ENCODE peak calls at places on chromosomes 16 and 17, in four cellular contexts. G is mesendoderm, X is A549, Y is H1. K is an unnamed sample.

GRCh38 chr16:88963583-88963982 is 13.4 kb downstream of the CBFA2T3 start:
- DNase-seq in G (no peak), X (no peak), Y (no peak), K (no peak)

GRCh38 chr17:16662936-16663335 is 9.3 kb upstream of the ZNF624 start:
- DNase-seq in G (no peak), X (no peak), Y (no peak), K (no peak)

GRCh38 chr17:73901661-73902415 is 257.6 kb upstream of the SDK2 start:
- DNase-seq in G (peak; percentile 60), X (no peak), Y (peak; percentile 65), K (no peak)

GRCh38 chr16:1620391-1620790 is 8.2 kb downstream of the CRAMP1 start:
- DNase-seq in G (no peak), X (no peak), Y (no peak), K (no peak)

GRCh38 chr16:29875206-29875605 is 12.2 kb upstream of the CDIPT start:
- DNase-seq in G (no peak), X (no peak), Y (no peak), K (no peak)

GRCh38 chr16:63018581-63019223 is 982.5 kb upstream of the CDH8 start:
- DNase-seq in G (no peak), X (no peak), Y (no peak), K (no peak)

GRCh38 chr17:35889818-35890773 is 9.9 kb upstream of the CCL5 start:
- DNase-seq in G (no peak), X (no peak), Y (no peak), K (no peak)

GRCh38 chr16:13909872-13910303 is 10.1 kb upstream of the ERCC4 start:
- DNase-seq in G (no peak), X (no peak), Y (no peak), K (no peak)

GRCh38 chr17:14019186-14019956 is 49.9 kb upstream of the COX10 start:
- DNase-seq in G (no peak), X (no peak), Y (no peak), K (no peak)

GRCh38 chr17:42111901-42112551 is 488 bp downstream of the DHX58 start:
- DNase-seq in G (no peak), X (no peak), Y (no peak), K (no peak)

GRCh38 chr16:12874135-12874534 is 27.3 kb upstream of the SHISA9 start:
- DNase-seq in G (peak; percentile 71), X (peak; percentile 57), Y (no peak), K (no peak)

GRCh38 chr16:30398660-30399434 is 3.6 kb downstream of the ZNF48 start:
- DNase-seq in G (peak; percentile 23), X (no peak), Y (peak; percentile 44), K (no peak)

GRCh38 chr17:43942286-43942685 is at the start of gene PPY:
- DNase-seq in G (no peak), X (no peak), Y (no peak), K (no peak)

GRCh38 chr17:48393271-48393670 is 36.7 kb downstream of the SKAP1 start:
- DNase-seq in G (no peak), X (no peak), Y (no peak), K (no peak)

GRCh38 chr16:82344157-82344556 is 174.1 kb upstream of the MPHOSPH6 start:
- DNase-seq in G (peak; percentile 44), X (no peak), Y (no peak), K (no peak)

GRCh38 chr17:61235821-61236197 is 163.8 kb upstream of the TBX2 start:
- DNase-seq in G (no peak), X (no peak), Y (no peak), K (no peak)

GRCh38 chr16:51327001-51327400 is 175.9 kb upstream of the SALL1 start:
- DNase-seq in G (no peak), X (no peak), Y (no peak), K (no peak)

GRCh38 chr16:22670551-22670970 is 143.4 kb upstream of the HS3ST2 start:
- DNase-seq in G (peak; percentile 82), X (peak; percentile 60), Y (peak; percentile 86), K (peak; percentile 65)
- H3K4me2 ChIP-seq in G (no peak overlapping the region), X (peak overlapping the region; percentile 27), Y (peak overlapping the region; percentile 25), K (peak overlapping the region; percentile 37)

GRCh38 chr16:50267151-50267631 is 840 bp downstream of the ADCY7 start:
- DNase-seq in G (no peak), X (no peak), Y (no peak), K (no peak)

GRCh38 chr16:50269061-50269705 is 2.8 kb downstream of the ADCY7 start:
- DNase-seq in G (no peak), X (no peak), Y (no peak), K (no peak)

GRCh38 chr16:50266337-50267091 is at the start of gene ADCY7:
- DNase-seq in G (peak; percentile 83), X (no peak), Y (no peak), K (peak; percentile 26)

GRCh38 chr16:50268352-50268751 is 2.0 kb downstream of the ADCY7 start:
- DNase-seq in G (no peak), X (no peak), Y (no peak), K (no peak)

GRCh38 chr16:50267651-50268050 is 1.3 kb downstream of the ADCY7 start:
- DNase-seq in G (no peak), X (no peak), Y (no peak), K (no peak)
- H3K4me2 ChIP-seq in G (no peak overlapping the region), X (no peak overlapping the region), Y (no peak overlapping the region), K (peak overlapping the region; percentile 96)

DNA sequence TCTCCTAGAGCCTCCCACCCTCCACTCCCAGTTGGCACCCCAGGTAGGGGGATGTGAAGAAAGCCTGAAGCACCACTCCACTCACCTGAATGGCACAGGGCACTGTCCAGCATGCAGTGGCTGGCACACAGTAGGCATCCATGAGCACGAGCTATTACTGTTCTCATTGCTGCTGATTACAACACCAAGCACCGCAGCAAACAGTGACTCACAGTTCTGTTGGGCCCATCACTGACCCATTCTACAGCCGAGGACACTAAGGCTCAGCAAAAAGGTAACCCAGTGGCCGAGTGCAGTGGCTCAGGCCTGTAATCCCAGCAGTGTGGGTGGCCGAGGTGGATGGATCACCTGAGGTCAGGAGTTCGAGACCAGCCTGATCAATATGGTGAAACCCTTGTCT is 2.7 kb downstream of the ZSCAN10 start:
- DNase-seq in G (peak; percentile 7), X (no peak), Y (no peak), K (no peak)
- H3K4me2 ChIP-seq in G (no peak overlapping the region), X (peak overlapping the region; percentile 19), Y (peak overlapping the region; percentile 82), K (no peak overlapping the region)

GRCh38 chr16:11175106-11175795 is 80.8 kb downstream of the SOCS1 start:
- DNase-seq in G (no peak), X (no peak), Y (no peak), K (no peak)
- H3K4me2 ChIP-seq in G (no peak overlapping the region), X (no peak overlapping the region), Y (no peak overlapping the region), K (no peak overlapping the region)

GRCh38 chr16:84845496-84846002 is 25.8 kb downstream of the CRISPLD2 start:
- DNase-seq in G (no peak), X (no peak), Y (no peak), K (no peak)
- H3K4me2 ChIP-seq in G (no peak overlapping the region), X (no peak overlapping the region), Y (no peak overlapping the region), K (no peak overlapping the region)

DNA sequence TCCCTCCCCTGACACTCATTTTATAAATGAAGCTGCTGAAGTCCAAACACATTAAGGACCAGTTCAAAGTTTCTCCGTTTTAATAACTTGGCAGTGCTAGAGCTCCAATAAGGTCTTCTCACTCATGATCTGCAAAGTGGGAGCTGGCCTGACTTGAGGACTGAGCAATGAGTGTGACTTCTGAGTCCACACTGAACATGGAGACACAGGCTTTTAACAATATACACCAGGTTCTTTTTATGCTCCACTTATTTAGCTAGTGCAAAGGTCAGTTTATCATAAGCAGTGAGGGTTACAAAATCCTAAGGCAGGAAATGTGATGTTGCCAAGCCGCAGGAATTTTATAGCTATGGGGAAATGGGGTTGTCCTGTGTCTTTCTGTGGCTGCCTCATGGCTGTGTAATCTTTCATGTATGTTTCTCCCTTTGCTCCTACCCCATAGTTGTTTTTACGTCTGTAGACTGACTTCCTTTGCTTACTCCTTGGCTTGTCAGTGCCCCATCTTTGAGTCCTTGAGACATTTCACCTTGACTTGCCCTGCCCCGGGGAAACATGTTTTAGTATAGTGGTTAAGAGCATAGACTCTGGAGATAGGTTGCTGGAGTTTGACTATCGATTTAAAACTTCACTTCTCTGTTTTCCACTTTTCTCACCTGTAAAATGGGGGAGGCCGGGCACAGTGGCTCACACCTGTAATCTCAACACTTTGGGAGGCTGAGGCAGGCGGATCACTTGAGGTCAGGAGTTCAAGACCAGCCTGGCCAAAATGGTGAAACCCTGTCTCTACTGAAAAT is 12.2 kb upstream of the MMD start:
- DNase-seq in G (no peak), X (peak; percentile 80), Y (no peak), K (no peak)
- H3K4me2 ChIP-seq in G (no peak overlapping the region), X (peak overlapping the region; percentile 77), Y (no peak overlapping the region), K (peak overlapping the region; percentile 65)

DNA sequence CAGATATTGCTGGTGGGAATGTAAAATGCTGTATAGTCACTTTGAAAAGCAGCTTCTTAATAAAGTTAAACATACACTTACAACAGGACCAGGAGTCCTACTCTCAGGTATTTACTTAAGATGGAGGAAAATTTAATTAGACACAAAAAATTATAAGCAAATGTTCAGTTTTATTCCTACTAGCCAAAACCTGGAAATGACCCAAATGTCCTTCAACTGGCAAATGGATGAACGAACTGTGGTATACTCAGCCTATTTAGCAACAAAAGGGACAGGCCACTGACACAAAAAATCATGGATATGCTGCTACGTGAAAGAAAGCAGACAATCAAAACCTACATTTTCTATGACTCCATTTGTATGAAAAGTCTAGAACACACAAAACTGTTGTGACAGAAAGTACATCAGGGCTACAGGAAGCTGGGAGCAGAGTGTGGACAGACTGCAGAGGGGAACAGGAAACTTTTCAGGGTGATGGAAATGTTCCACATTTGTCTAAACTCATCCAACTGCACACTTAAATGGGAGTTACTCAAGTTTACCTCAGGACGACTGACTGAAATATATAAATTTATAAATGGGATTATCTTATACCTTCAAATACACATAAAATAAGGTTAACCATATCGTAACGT is 49.3 kb upstream of the MNT start:
- DNase-seq in G (no peak), X (no peak), Y (no peak), K (no peak)
- H3K4me2 ChIP-seq in G (no peak overlapping the region), X (no peak overlapping the region), Y (no peak overlapping the region), K (no peak overlapping the region)

GRCh38 chr16:27229891-27230470 is 26.7 kb downstream of the KDM8 start:
- DNase-seq in G (no peak), X (no peak), Y (no peak), K (no peak)

GRCh38 chr16:27226976-27227705 is 23.8 kb downstream of the KDM8 start:
- DNase-seq in G (no peak), X (no peak), Y (no peak), K (no peak)

GRCh38 chr16:27226476-27226875 is 23.1 kb downstream of the KDM8 start:
- DNase-seq in G (no peak), X (no peak), Y (no peak), K (no peak)

GRCh38 chr16:27228621-27229501 is 25.5 kb downstream of the KDM8 start:
- DNase-seq in G (no peak), X (no peak), Y (no peak), K (no peak)

GRCh38 chr16:27228036-27228435 is 24.7 kb downstream of the KDM8 start:
- DNase-seq in G (no peak), X (no peak), Y (no peak), K (no peak)
- H3K4me2 ChIP-seq in G (no peak overlapping the region), X (no peak overlapping the region), Y (no peak overlapping the region), K (no peak overlapping the region)